ENCODE peak calls at places on chromosome 7, in nine cellular contexts. R is heart right ventricle; Q is CD8-positive, alpha-beta memory T cell; I is HepG2; L is HCT116; P is OCI-LY7; X is lower lobe of right lung; G is fibroblast of lung; H is IMR-90. A is an unnamed sample. For H3K9me3, the result is how much of the 10 kb centered on the place peaks cover.

GRCh38 chr7:75854233-75854632 is 24.6 kb upstream of the RHBDD2 start:
- DNase-seq in R (no peak), Q (no peak), I (no peak), L (no peak), P (no peak), X (peak), G (peak), H (peak), A (no peak)

GRCh38 chr7:128783143-128783799 is 7.7 kb upstream of the OPN1SW start:
- DNase-seq in R (peak), Q (no peak), I (peak), L (peak), P (no peak), X (no peak), G (peak), H (peak), A (peak)

GRCh38 chr7:86939197-86939814 is 120.1 kb downstream of the ELAPOR2 start:
- DNase-seq in R (no peak), Q (no peak), I (peak), L (peak), P (peak), X (no peak), G (peak), H (peak), A (no peak)

GRCh38 chr7:77855371-77856083 is 57.0 kb downstream of the PHTF2 start:
- DNase-seq in R (peak), Q (no peak), I (no peak), L (no peak), P (no peak), X (no peak), G (peak), H (peak), A (peak)

GRCh38 chr7:143884978-143885559 is 16.9 kb downstream of the TCAF1 start:
- DNase-seq in R (peak), Q (no peak), I (no peak), L (no peak), P (no peak), X (no peak), G (peak), H (peak), A (peak)

GRCh38 chr7:3244241-3244814 is 56.7 kb upstream of the SDK1 start:
- DNase-seq in R (no peak), Q (no peak), I (peak), L (peak), P (no peak), X (no peak), G (peak), H (peak), A (no peak)

GRCh38 chr7:147485660-147486210 is 1104.8 kb upstream of the C7orf33 start:
- DNase-seq in R (no peak), Q (no peak), I (no peak), L (no peak), P (no peak), X (no peak), G (peak), H (no peak), A (no peak)

GRCh38 chr7:143245123-143245522 is 18.1 kb upstream of the GSTK1 start:
- DNase-seq in R (no peak), Q (no peak), I (no peak), L (no peak), P (no peak), X (no peak), G (peak), H (peak), A (no peak)

GRCh38 chr7:116393654-116394053 is 105.9 kb upstream of the CAV2 start:
- DNase-seq in R (peak), Q (no peak), I (no peak), L (no peak), P (no peak), X (no peak), G (no peak), H (peak), A (peak)

GRCh38 chr7:94697671-94697994 is 41.7 kb upstream of the SGCE start:
- DNase-seq in R (no peak), Q (no peak), I (no peak), L (no peak), P (no peak), X (no peak), G (no peak), H (no peak), A (no peak)

GRCh38 chr7:41709621-41710020 is 6.7 kb upstream of the INHBA start:
- DNase-seq in R (no peak), Q (no peak), I (no peak), L (no peak), P (no peak), X (no peak), G (peak), H (peak), A (no peak)

GRCh38 chr7:30032310-30033125 is 4.3 kb downstream of the PLEKHA8 start:
- DNase-seq in R (no peak), Q (no peak), I (no peak), L (no peak), P (peak), X (no peak), G (peak), H (peak), A (no peak)

GRCh38 chr7:129906700-129907099 is 46.1 kb downstream of the UBE2H start:
- DNase-seq in R (no peak), Q (no peak), I (peak), L (peak), P (no peak), X (no peak), G (peak), H (no peak), A (no peak)

GRCh38 chr7:42700376-42701327 is 211.2 kb downstream of the C7orf25 start:
- DNase-seq in R (no peak), Q (no peak), I (no peak), L (no peak), P (no peak), X (no peak), G (no peak), H (no peak), A (no peak)

GRCh38 chr7:132386249-132386681 is 190.0 kb downstream of the PLXNA4 start:
- DNase-seq in R (peak), Q (no peak), I (no peak), L (no peak), P (no peak), X (peak), G (peak), H (no peak), A (peak)

GRCh38 chr7:55343860-55344606 is 21.1 kb upstream of the LANCL2 start:
- DNase-seq in R (no peak), Q (no peak), I (no peak), L (no peak), P (no peak), X (no peak), G (no peak), H (no peak), A (no peak)

GRCh38 chr7:12518920-12519681 is 51.4 kb upstream of the SCIN start:
- DNase-seq in R (no peak), Q (no peak), I (peak), L (no peak), P (no peak), X (no peak), G (peak), H (no peak), A (no peak)

GRCh38 chr7:44970521-44971051 is 8.2 kb downstream of the MYO1G start:
- DNase-seq in R (no peak), Q (no peak), I (no peak), L (no peak), P (no peak), X (no peak), G (no peak), H (no peak), A (no peak)

GRCh38 chr7:24372973-24373372 is 89.0 kb downstream of the NPY start:
- DNase-seq in R (no peak), Q (no peak), I (no peak), L (no peak), P (no peak), X (no peak), G (no peak), H (no peak), A (no peak)

GRCh38 chr7:107170051-107170661 is 1.4 kb downstream of the HBP1 start:
- DNase-seq in R (no peak), Q (no peak), I (no peak), L (no peak), P (no peak), X (no peak), G (no peak), H (no peak), A (no peak)

GRCh38 chr7:2870471-2870941 is 26.4 kb upstream of the GNA12 start:
- DNase-seq in R (peak), Q (no peak), I (no peak), L (peak), P (peak), X (peak), G (peak), H (peak), A (peak)

GRCh38 chr7:87001214-87001613 is 58.2 kb downstream of the ELAPOR2 start:
- DNase-seq in R (no peak), Q (no peak), I (no peak), L (no peak), P (no peak), X (no peak), G (peak), H (no peak), A (no peak)

GRCh38 chr7:116588225-116588624 is 63.4 kb downstream of the CAV1 start:
- DNase-seq in R (no peak), Q (no peak), I (no peak), L (no peak), P (peak), X (no peak), G (peak), H (peak), A (no peak)

GRCh38 chr7:47950714-47951113 is 2.4 kb upstream of the PKD1L1 start:
- DNase-seq in R (peak), Q (no peak), I (no peak), L (no peak), P (no peak), X (no peak), G (no peak), H (no peak), A (peak)

GRCh38 chr7:44081266-44081748 is 1.0 kb downstream of the POLM start:
- DNase-seq in R (no peak), Q (no peak), I (no peak), L (no peak), P (peak), X (peak), G (no peak), H (no peak), A (no peak)

GRCh38 chr7:54967384-54967783 is 51.4 kb upstream of the EGFR start:
- DNase-seq in R (no peak), Q (no peak), I (peak), L (peak), P (no peak), X (peak), G (peak), H (peak), A (no peak)

GRCh38 chr7:30433082-30433481 is 45.5 kb downstream of the NOD1 start:
- DNase-seq in R (peak), Q (no peak), I (no peak), L (no peak), P (no peak), X (peak), G (peak), H (peak), A (peak)

GRCh38 chr7:132511921-132512320 is 64.3 kb downstream of the PLXNA4 start:
- DNase-seq in R (no peak), Q (no peak), I (no peak), L (no peak), P (no peak), X (no peak), G (no peak), H (no peak), A (no peak)

GRCh38 chr7:47441796-47442744 is 139.8 kb downstream of the TNS3 start:
- DNase-seq in R (no peak), Q (no peak), I (no peak), L (no peak), P (no peak), X (no peak), G (peak), H (no peak), A (no peak)

GRCh38 chr7:118580743-118581382 is 356.4 kb downstream of the ANKRD7 start:
- DNase-seq in R (no peak), Q (no peak), I (no peak), L (no peak), P (no peak), X (no peak), G (no peak), H (no peak), A (no peak)

GRCh38 chr7:2589341-2589740 is 30.6 kb downstream of the IQCE start:
- DNase-seq in R (no peak), Q (no peak), I (no peak), L (no peak), P (no peak), X (no peak), G (no peak), H (no peak), A (no peak)

GRCh38 chr7:129870668-129871067 is 82.1 kb downstream of the UBE2H start:
- DNase-seq in R (no peak), Q (no peak), I (no peak), L (no peak), P (no peak), X (no peak), G (no peak), H (no peak), A (no peak)

GRCh38 chr7:43479042-43479441 is 103.9 kb upstream of the STK17A start:
- DNase-seq in R (no peak), Q (no peak), I (peak), L (no peak), P (peak), X (no peak), G (no peak), H (no peak), A (no peak)

GRCh38 chr7:99036531-99037175 is 107.3 kb downstream of the SMURF1 start:
- DNase-seq in R (no peak), Q (no peak), I (peak), L (no peak), P (peak), X (no peak), G (peak), H (peak), A (no peak)

GRCh38 chr7:51138121-51139085 is 178.2 kb downstream of the COBL start:
- DNase-seq in R (no peak), Q (no peak), I (no peak), L (no peak), P (no peak), X (no peak), G (peak), H (no peak), A (no peak)

GRCh38 chr7:79459381-79459780 is 5.9 kb upstream of the MAGI2 start:
- DNase-seq in R (no peak), Q (no peak), I (no peak), L (no peak), P (no peak), X (no peak), G (no peak), H (peak), A (no peak)

GRCh38 chr7:1865000-1865808 is 195.1 kb downstream of the ELFN1 start:
- DNase-seq in R (no peak), Q (no peak), I (no peak), L (no peak), P (no peak), X (no peak), G (no peak), H (no peak), A (no peak)

GRCh38 chr7:30805081-30805691 is 34.0 kb downstream of the MINDY4 start:
- DNase-seq in R (no peak), Q (no peak), I (no peak), L (no peak), P (no peak), X (no peak), G (no peak), H (no peak), A (no peak)

DNA sequence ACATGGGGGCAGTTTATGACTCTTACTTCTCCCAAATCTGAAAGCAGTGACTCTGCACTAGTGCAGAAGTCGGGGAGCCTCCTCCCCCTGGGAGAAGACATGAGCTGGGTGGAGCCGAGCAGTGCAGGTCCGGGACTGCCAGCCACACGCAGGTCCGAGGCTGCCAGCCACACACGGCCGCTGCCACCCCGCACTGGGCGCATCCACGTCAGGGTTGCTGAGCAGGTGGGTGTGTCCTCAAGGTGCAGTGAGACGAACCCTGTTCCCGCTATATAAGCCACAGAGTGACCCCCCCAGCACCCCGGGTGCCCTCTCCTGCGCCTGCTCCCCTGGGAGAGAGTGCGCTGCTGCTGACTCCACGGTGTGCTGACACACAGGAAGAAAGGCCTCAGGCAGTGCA is 430.2 kb downstream of the PTPRN2 start:
- DNase-seq in R (no peak), Q (no peak), I (no peak), L (no peak), P (no peak), X (no peak), G (no peak), H (no peak), A (no peak)
- H3K9me3 ChIP-seq in R (under half), Q (under half), I (under half), L (under half), P (under half), X (under half), G (under half), H (half or more), A (under half)

GRCh38 chr7:269721-270120 is 20.2 kb upstream of the FOXL3 start:
- DNase-seq in R (no peak), Q (no peak), I (no peak), L (no peak), P (no peak), X (no peak), G (no peak), H (no peak), A (no peak)
- H3K9me3 ChIP-seq in R (under half), Q (under half), I (under half), L (under half), P (under half), X (under half), G (under half), H (under half), A (under half)

GRCh38 chr7:158403013-158403821 is 184.4 kb downstream of the PTPRN2 start:
- DNase-seq in R (no peak), Q (no peak), I (no peak), L (no peak), P (no peak), X (no peak), G (no peak), H (no peak), A (no peak)

GRCh38 chr7:158406364-158406763 is 181.3 kb downstream of the PTPRN2 start:
- DNase-seq in R (no peak), Q (no peak), I (no peak), L (no peak), P (no peak), X (no peak), G (no peak), H (no peak), A (no peak)

GRCh38 chr7:158402471-158402870 is 185.2 kb downstream of the PTPRN2 start:
- DNase-seq in R (no peak), Q (no peak), I (no peak), L (no peak), P (no peak), X (no peak), G (no peak), H (no peak), A (no peak)

GRCh38 chr7:158405324-158405723 is 182.3 kb downstream of the PTPRN2 start:
- DNase-seq in R (no peak), Q (no peak), I (no peak), L (no peak), P (no peak), X (no peak), G (no peak), H (no peak), A (no peak)

DNA sequence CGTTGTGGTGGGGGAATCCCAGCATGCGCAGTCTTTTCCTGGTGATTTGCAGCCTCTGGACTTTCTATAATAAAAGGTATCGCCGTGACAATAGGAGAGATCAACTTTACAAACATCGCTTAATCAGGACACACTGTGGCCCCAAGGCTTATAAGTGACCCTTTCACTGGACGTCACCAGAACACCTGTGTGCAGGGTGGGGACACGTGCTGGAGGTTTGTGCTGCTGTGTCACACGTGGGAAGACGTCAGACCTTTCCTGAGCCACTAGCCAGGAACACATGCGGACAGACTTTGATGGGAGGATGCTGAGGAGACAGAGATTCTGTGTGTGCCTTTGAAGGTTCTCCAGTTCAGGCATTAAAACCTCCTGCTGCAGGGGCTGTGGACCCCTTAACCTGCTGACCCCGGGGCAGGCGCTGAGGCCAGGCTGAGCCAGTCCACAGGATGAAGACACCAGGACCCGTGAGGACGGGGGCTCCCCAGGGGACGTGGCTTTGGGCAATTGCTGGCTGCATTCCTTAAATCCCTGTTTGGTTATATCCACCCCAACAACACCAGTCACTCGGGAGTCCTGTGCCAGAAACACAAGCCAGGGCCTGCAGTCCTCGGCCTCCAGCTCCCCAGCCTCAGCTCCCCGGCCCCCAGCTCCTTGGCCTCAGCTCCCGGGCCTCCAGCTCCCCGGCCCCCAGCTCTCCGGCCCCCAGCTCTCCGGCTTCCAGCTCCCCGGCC is 183.4 kb downstream of the PTPRN2 start:
- DNase-seq in R (no peak), Q (no peak), I (no peak), L (no peak), P (no peak), X (no peak), G (no peak), H (no peak), A (no peak)
- H3K9me3 ChIP-seq in R (under half), Q (under half), I (under half), L (under half), P (under half), X (under half), G (under half), H (under half), A (under half)

DNA sequence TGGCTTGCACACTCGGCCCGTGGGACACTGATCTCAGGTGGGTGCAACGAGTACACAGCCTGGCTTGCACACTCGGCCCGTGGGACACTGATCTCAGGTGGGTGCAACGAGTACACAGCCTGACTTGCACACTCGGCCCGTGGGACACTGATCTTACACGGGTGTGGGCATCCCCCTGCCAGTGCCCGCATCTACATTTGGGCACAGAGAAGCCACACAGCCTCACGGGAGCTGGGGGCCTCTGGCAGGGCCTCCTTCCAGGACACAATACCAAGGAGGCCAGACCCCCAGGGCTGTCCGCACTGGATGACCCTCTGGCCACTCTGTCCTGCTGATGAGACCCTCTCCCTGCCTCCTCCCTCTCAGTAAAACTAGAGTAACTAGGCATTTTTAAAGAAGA is 330.5 kb downstream of the DNAJB6 start:
- DNase-seq in R (no peak), Q (no peak), I (no peak), L (no peak), P (no peak), X (no peak), G (no peak), H (no peak), A (no peak)
- H3K9me3 ChIP-seq in R (under half), Q (under half), I (under half), L (under half), P (under half), X (under half), G (under half), H (half or more), A (under half)

GRCh38 chr7:5063698-5064097 is 18.0 kb downstream of the RBAK start:
- DNase-seq in R (no peak), Q (no peak), I (no peak), L (no peak), P (no peak), X (no peak), G (no peak), H (no peak), A (no peak)
- H3K9me3 ChIP-seq in R (half or more), Q (half or more), I (under half), L (half or more), P (half or more), X (half or more), G (under half), H (half or more), A (under half)

GRCh38 chr7:158237672-158238335 is 349.8 kb downstream of the PTPRN2 start:
- DNase-seq in R (no peak), Q (no peak), I (no peak), L (no peak), P (no peak), X (no peak), G (no peak), H (no peak), A (no peak)
- H3K9me3 ChIP-seq in R (under half), Q (under half), I (under half), L (under half), P (under half), X (under half), G (under half), H (under half), A (under half)

DNA sequence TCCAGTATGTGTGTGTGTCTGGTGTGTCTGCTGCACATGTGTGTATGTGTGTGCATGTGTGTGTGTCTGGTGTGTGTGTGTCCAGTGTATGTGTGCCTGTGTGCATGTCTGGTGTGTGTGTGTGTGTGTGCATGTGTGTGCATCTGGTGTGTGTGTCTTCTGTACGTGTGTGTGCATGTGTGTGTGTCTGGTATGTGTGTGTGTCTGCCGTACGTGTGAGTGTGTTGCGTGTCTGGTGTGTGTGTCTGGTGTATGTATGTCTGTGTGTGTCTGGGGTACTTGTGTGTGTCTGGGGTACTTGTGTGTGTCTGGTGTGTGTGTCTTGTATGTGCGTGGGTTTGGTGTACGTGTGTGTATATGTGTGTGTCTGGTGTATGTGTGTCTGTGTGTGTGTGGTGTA is 289.1 kb upstream of the SHH start:
- DNase-seq in R (no peak), Q (no peak), I (no peak), L (no peak), P (no peak), X (no peak), G (no peak), H (no peak), A (no peak)
- H3K9me3 ChIP-seq in R (under half), Q (under half), I (under half), L (under half), P (under half), X (under half), G (under half), H (under half), A (under half)

A was measured in heart left ventricle.